ENCODE peak calls at places on chromosomes 13 and 19, in five cellular contexts. X, C, U, D and R are unnamed samples.

GRCh38 chr13:80871481-80871880 is 530.6 kb upstream of the SPRY2 start:
- DNase-seq in C (no peak), U (peak), D (no peak), X (no peak), R (no peak)

GRCh38 chr13:23918208-23918607 is 20.9 kb upstream of the C1QTNF9B start:
- DNase-seq in X (no peak), D (no peak), U (peak), C (no peak), R (no peak)

GRCh38 chr19:13476071-13476470 is 30.2 kb downstream of the CACNA1A start:
- DNase-seq in C (no peak), U (no peak), D (no peak), X (no peak), R (no peak)

GRCh38 chr13:42970824-42971669 is 21.0 kb downstream of the EPSTI1 start:
- DNase-seq in D (peak), C (peak), U (peak), X (peak), R (peak)

GRCh38 chr19:2333027-2333806 is 4.7 kb downstream of the SPPL2B start:
- DNase-seq in D (no peak), C (no peak), X (peak), U (no peak), R (no peak)

GRCh38 chr19:16771618-16772017 is 52.0 kb downstream of the NWD1 start:
- DNase-seq in X (peak), C (peak), U (peak), D (peak), R (peak)

GRCh38 chr13:48074006-48074405 is 20.9 kb downstream of the MED4 start:
- DNase-seq in C (no peak), D (no peak), X (no peak), U (no peak), R (no peak)

GRCh38 chr19:46155237-46155636 is 7.2 kb downstream of the IGFL2 start:
- DNase-seq in C (no peak), X (no peak), U (no peak), D (peak), R (no peak)

GRCh38 chr19:45139286-45140143 is 21.3 kb downstream of the NKPD1 start:
- DNase-seq in C (no peak), X (no peak), U (no peak), D (no peak), R (no peak)

GRCh38 chr19:10742494-10742893 is 24.6 kb downstream of the DNM2 start:
- DNase-seq in C (no peak), X (no peak), U (no peak), D (no peak), R (no peak)

GRCh38 chr13:83162493-83162892 is 719.8 kb downstream of the SLITRK1 start:
- DNase-seq in U (no peak), X (no peak), D (no peak), C (no peak), R (no peak)

GRCh38 chr13:110912651-110913051 is 2.2 kb downstream of the ANKRD10 start:
- DNase-seq in X (no peak), C (peak), U (peak), D (peak), R (no peak)

GRCh38 chr13:99454518-99455183 is 46.6 kb upstream of the TM9SF2 start:
- DNase-seq in D (no peak), X (no peak), C (no peak), U (no peak), R (no peak)

GRCh38 chr19:12155324-12155723 is 1.2 kb downstream of the ZNF625 start:
- DNase-seq in U (peak), D (no peak), C (no peak), X (no peak), R (no peak)

GRCh38 chr19:2618611-2619010 is 83.9 kb downstream of the GNG7 start:
- DNase-seq in C (peak), D (peak), U (peak), X (no peak), R (no peak)

GRCh38 chr13:76894401-76895110 is 8.4 kb upstream of the KCTD12 start:
- DNase-seq in X (no peak), C (no peak), U (peak), D (no peak), R (no peak)

GRCh38 chr19:2625434-2625833 is 77.1 kb downstream of the GNG7 start:
- DNase-seq in X (no peak), D (peak), U (no peak), C (peak), R (no peak)

GRCh38 chr19:4266253-4267000 is 12.6 kb upstream of the SHD start:
- DNase-seq in X (no peak), C (no peak), D (no peak), U (no peak), R (no peak)

GRCh38 chr19:46755853-46756543 is 9.7 kb upstream of the STRN4 start:
- DNase-seq in U (no peak), X (no peak), D (no peak), C (no peak), R (no peak)

GRCh38 chr19:30266687-30267086 is 105.5 kb upstream of the ZNF536 start:
- DNase-seq in C (no peak), D (no peak), U (no peak), X (no peak), R (no peak)

GRCh38 chr13:30422056-30422914 is at the start of gene UBE2L5:
- DNase-seq in U (peak), X (peak), D (peak), C (peak), R (no peak)

GRCh38 chr13:29165840-29166239 is 345.7 kb downstream of the MTUS2 start:
- DNase-seq in U (no peak), C (no peak), X (no peak), D (peak), R (no peak)